ENCODE peak calls at places on chromosomes 2 and 18, in seven cellular contexts. R is heart left ventricle, W is body of pancreas, Z is H9, D is left ventricle myocardium inferior, M is A549, T is neural progenitor cell. J is an unnamed sample. For H3K4me1, the result is how much of the 10 kb centered on the place peaks cover.

GRCh38 chr2:198615972-198616371 is 811.6 kb downstream of the PLCL1 start:
- DNase-seq in D (no peak), R (no peak), W (no peak), Z (no peak), M (no peak), T (no peak), J (no peak)

GRCh38 chr18:6269933-6270332 is 144.8 kb downstream of the L3MBTL4 start:
- DNase-seq in M (no peak), W (no peak), Z (no peak), D (no peak), R (no peak), T (no peak), J (no peak)

GRCh38 chr18:3839481-3840075 is 389.6 kb downstream of the TGIF1 start:
- DNase-seq in D (no peak), W (no peak), M (no peak), T (peak), Z (no peak), R (no peak), J (no peak)

GRCh38 chr2:3729786-3730185 is 26.4 kb downstream of the DCDC2C start:
- DNase-seq in R (no peak), M (no peak), Z (no peak), W (no peak), T (no peak), D (no peak), J (no peak)

GRCh38 chr18:24388975-24389374 is 8.6 kb downstream of the OSBPL1A start:
- DNase-seq in M (no peak), Z (no peak), T (no peak), R (no peak), W (no peak), D (no peak), J (no peak)

GRCh38 chr2:45119038-45119437 is 109.8 kb upstream of the SIX2 start:
- DNase-seq in T (no peak), M (no peak), Z (no peak), W (no peak), R (no peak), D (no peak), J (no peak)

GRCh38 chr2:218290316-218291261 is 1.7 kb downstream of the TMBIM1 start:
- DNase-seq in T (no peak), M (no peak), R (no peak), W (no peak), D (no peak), Z (no peak), J (no peak)

GRCh38 chr18:23992119-23992940 is 22.2 kb upstream of the TTC39C start:
- DNase-seq in T (no peak), D (peak), M (no peak), R (peak), Z (no peak), W (no peak), J (no peak)

GRCh38 chr2:128504242-128505149 is 185.8 kb upstream of the HS6ST1 start:
- DNase-seq in Z (peak), M (no peak), D (no peak), R (no peak), T (no peak), W (no peak), J (no peak)

GRCh38 chr2:191263050-191263449 is 17.8 kb downstream of the MYO1B start:
- DNase-seq in R (no peak), M (no peak), W (no peak), T (no peak), D (no peak), Z (no peak), J (no peak)

GRCh38 chr2:232030229-232030628 is 68.7 kb downstream of the DIS3L2 start:
- DNase-seq in R (no peak), T (no peak), D (no peak), Z (no peak), W (no peak), M (no peak), J (peak)

GRCh38 chr2:166565501-166565900 is 71.5 kb upstream of the SCN7A start:
- DNase-seq in Z (no peak), R (no peak), M (no peak), T (no peak), D (no peak), W (no peak), J (no peak)

GRCh38 chr2:73063472-73063871 is 8.0 kb downstream of the SFXN5 start:
- DNase-seq in W (no peak), R (no peak), Z (no peak), T (no peak), M (no peak), D (no peak), J (no peak)

GRCh38 chr2:73069041-73069854 is 2.3 kb downstream of the SFXN5 start:
- DNase-seq in D (no peak), T (no peak), R (no peak), W (no peak), M (no peak), Z (no peak), J (no peak)

GRCh38 chr2:73068147-73068546 is 3.4 kb downstream of the SFXN5 start:
- DNase-seq in Z (no peak), T (no peak), D (no peak), R (no peak), W (no peak), M (no peak), J (no peak)

GRCh38 chr2:73067043-73067442 is 4.5 kb downstream of the SFXN5 start:
- DNase-seq in W (no peak), M (no peak), T (no peak), D (no peak), Z (no peak), R (no peak), J (no peak)

DNA sequence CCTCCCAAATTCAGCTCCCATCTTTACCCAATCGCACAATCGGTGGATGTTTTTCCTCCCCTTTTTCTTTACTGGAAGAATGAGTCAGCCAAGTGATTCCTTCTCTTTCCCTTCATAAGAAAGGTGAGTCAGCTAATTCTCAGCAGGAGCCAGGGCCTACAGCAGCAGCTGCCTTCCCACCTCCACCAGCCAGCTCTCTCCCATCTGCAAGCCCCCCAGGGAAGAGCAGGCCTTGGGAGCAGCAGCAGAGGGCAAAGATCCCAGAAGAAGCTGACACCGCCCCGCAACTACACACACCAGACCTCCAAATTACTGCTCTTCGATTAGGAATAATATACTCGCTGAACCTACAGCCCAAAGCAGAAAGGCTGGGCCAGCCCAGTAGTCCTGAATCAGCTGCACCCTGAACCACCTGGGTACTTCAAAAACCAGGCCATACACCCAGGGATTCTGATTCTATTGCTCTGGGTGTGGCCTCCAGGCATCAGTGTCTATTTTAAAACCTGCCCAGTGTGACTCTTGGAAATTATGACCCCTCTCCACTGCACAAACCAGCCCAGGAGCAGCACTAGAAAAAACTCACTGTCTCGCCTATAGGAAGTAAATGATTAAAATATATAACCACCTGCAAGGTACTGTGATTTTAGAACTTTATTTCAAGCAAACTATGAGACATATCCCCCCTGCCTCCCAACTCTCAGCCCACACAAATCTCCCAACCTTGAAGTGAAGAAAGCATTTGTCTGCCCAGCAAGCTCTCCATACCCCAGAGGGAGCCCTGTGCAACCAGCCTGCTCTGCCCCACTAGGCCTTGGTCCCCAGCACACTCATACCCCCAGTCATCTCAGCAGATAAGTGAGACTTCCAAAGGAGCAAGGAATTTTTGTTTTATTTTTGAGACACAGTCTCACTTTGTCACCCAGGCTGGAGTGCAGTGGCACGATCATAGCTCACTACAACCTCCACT is 7.3 kb downstream of the SFXN5 start:
- DNase-seq in M (peak), W (no peak), D (no peak), R (no peak), Z (peak), T (no peak), J (peak)
- H3K4me1 ChIP-seq in M (half or more), W (under half), D (under half), R (under half), Z (under half), T (under half), J (under half)

GRCh38 chr2:119481501-119482455 is 42.5 kb downstream of the SCTR start:
- DNase-seq in W (no peak), D (no peak), M (no peak), T (no peak), Z (no peak), R (no peak), J (no peak)

GRCh38 chr2:119480718-119481142 is 43.6 kb downstream of the SCTR start:
- DNase-seq in M (no peak), T (no peak), W (peak), Z (no peak), D (no peak), R (no peak), J (peak)

GRCh38 chr2:119483395-119483753 is 40.9 kb downstream of the SCTR start:
- DNase-seq in R (no peak), T (no peak), Z (no peak), M (no peak), W (no peak), D (no peak), J (no peak)

GRCh38 chr2:119483896-119484718 is 40.2 kb downstream of the SCTR start:
- DNase-seq in D (no peak), M (no peak), T (no peak), Z (no peak), W (no peak), R (no peak), J (no peak)

DNA sequence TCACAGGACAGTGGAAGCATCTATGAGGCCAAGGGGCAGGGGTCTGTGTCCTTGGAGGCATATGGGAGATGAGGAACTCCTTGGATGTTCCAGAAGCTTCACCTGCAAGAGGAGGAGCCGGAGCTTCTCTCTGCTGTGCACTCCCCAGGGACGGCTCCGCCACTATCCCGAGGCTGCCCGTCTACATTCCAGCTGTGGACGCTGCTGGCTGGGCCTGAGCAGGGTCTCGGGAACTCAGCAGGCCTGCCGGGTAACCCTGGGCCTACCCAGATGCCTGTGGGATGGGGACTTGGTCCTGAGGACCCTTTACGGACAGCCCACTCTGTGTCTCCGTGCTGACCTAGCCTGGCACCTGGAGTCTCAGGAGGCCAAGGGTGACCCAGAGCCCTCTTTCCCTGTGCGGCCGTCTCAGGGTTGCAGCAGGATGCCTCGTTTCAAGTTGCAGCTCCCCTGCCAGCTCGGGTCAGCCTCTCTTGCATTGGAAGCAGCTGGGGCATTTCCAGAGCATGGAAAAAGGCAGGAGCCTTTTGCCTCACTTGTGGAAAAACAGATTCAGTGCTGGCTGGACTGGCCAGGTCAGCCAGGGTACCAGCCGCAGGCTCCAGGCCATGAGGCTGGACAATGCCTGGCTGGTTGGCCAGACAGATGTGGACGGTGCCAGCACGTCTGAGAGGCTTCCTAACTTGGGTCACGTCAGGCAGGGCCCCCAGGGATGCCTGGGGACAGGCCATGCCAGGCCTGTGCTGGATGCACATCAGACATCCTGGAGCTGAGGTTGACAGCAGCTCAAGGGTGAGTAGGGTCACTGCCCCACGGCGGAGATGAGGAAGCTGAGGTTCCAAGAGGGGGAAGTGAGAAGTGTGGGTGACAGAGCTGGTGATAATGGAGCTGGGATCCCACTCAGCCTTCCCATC is 41.5 kb downstream of the SCTR start:
- DNase-seq in M (no peak), T (no peak), D (peak), R (peak), W (no peak), Z (no peak), J (no peak)
- H3K4me1 ChIP-seq in M (under half), T (under half), D (half or more), R (under half), W (half or more), Z (under half), J (under half)

DNA sequence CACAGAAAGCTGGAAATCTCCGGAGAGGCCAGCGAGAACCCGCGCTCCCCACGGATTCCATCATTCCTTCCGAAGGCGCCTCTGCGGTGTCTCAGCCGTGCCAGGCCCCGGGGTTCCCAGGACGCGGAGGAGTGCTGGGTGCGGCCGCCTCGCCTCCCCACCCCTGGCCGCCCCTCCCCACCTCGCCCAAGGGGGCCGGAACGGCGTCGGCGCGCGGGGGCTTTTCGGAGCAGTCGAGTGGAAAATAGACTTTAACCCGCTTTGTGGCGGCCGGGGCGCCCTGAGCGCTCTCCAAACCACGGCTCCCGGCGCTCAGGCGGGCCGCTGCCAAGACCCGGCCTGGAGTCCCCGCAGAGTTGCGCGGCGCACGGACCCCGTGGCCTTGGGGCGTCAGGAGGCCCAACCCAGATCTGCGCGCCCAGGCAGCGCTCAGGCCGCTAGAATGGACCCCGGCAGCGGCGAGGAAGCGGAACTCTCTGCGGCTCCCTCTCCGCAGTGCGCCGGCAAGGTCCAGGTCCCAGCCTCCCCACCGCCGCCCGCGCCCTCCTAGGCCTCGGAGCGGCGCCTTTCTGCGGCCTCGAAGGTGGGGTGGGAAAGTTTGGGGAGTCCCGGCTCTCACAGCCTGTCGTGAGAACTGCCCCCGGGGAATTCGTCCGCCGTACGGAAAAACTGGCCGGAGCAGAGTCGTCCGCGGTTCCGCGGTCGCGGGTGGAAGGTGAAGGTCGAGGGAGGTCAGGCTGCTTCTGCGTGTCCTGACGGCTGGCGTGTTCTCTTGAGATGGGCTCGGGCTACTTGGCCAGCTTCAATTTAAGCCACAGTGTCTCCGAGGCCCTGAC is 1.2 kb upstream of the EMX1 start:
- DNase-seq in M (peak), D (no peak), W (peak), T (peak), R (no peak), Z (peak), J (peak)
- H3K4me1 ChIP-seq in M (under half), D (half or more), W (half or more), T (half or more), R (under half), Z (under half), J (under half)

DNA sequence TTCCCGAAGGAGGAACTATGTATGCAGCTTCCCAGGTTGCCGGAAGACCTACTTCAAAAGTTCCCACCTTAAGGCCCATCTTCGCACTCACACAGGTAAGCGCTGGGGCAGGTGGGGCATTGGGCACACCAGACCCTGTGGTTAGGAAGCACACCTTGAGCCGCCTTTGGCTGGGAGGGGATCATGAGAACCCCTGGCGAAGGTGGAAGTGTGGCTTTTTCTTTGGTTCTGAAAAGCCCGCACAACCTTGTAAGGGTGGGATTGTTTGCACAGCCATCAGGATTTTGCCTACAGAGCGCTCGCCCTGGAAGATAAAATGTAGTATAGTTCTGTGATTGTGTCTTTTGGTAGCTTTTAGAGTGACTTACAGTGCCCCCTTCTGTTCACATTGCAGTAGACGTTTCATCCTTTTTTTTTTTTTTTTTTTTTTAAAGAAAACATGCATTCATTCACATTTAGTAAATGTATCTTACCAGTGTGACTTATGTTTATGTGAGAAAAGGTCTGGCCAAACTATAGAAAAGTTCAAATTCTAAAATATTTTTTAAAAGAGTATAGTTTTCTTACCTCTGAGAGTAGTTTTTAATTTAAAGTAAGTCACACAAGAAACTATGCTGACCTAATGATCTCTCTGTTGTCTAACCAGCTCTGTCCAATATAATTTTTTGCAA is 5.3 kb downstream of the KLF11 start:
- DNase-seq in Z (no peak), T (peak), R (no peak), D (no peak), M (peak), W (no peak), J (peak)
- H3K4me1 ChIP-seq in Z (under half), T (under half), R (under half), D (half or more), M (under half), W (half or more), J (under half)

GRCh38 chr2:105783151-105783738 is 38.5 kb downstream of the NCK2 start:
- DNase-seq in D (no peak), T (no peak), Z (no peak), R (no peak), M (no peak), W (no peak), J (no peak)
- H3K4me1 ChIP-seq in D (half or more), T (under half), Z (under half), R (under half), M (under half), W (under half), J (under half)

J was measured in mesendoderm.